ENCODE peak calls at places on chromosomes 4 and X, in ten cellular contexts. R is esophagus squamous epithelium; Q is amniotic epithelial cell; I is H9; D is OCI-M1; V is NCI-H1436; U is stimulated activated CD4-positive, alpha-beta T cell treated with anti-CD3 and anti-CD28 coated beads, Interleukin-2, amount 100 ng/mL, for 24 hours; Z is HEK293T; O is foreskin fibroblast; S is immature natural killer cell. N is an unnamed sample.

GRCh38 chr4:13399257-13399656 is 84.9 kb downstream of the RAB28 start:
- DNase-seq in V (no peak), U (no peak), I (no peak), O (no peak), Z (no peak), D (peak; percentile 37), R (no peak), Q (peak; percentile 68), S (no peak), N (no peak)

GRCh38 chr4:174757736-174758135 is 71.3 kb downstream of the GLRA3 start:
- DNase-seq in V (no peak), R (no peak), Z (no peak), I (peak; percentile 42), Q (no peak), D (no peak), O (no peak), U (no peak), S (no peak), N (no peak)

GRCh38 chr4:117466388-117466787 is 381.0 kb upstream of the TRAM1L1 start:
- DNase-seq in U (no peak), O (no peak), D (no peak), S (no peak), V (no peak), Q (no peak), R (no peak), I (peak; percentile 41), Z (no peak), N (no peak)

GRCh38 chrX:11755724-11756123 is 2.3 kb upstream of the MSL3 start:
- DNase-seq in S (no peak), I (no peak), R (no peak), Z (no peak), U (no peak), Q (no peak), D (no peak), O (no peak), V (no peak), N (no peak)

GRCh38 chr4:14607578-14607977 is 394.7 kb upstream of the CPEB2 start:
- DNase-seq in I (no peak), V (no peak), U (no peak), S (no peak), D (no peak), R (no peak), O (peak; percentile 2), Z (no peak), Q (peak; percentile 74), N (no peak)

GRCh38 chr4:120842046-120842445 is 80.5 kb downstream of the PRDM5 start:
- DNase-seq in V (no peak), D (peak; percentile 10), O (peak; percentile 62), Z (no peak), U (no peak), I (no peak), R (no peak), S (no peak), Q (peak; percentile 58), N (no peak)

GRCh38 chrX:136143714-136144113 is 3.6 kb upstream of the FHL1 start:
- DNase-seq in Q (no peak), Z (no peak), I (no peak), S (no peak), U (peak; percentile 17), O (no peak), R (no peak), V (no peak), D (no peak), N (no peak)

GRCh38 chrX:120750381-120750780 is 120.5 kb upstream of the C1GALT1C1 start:
- DNase-seq in S (no peak), R (no peak), Z (no peak), D (no peak), I (no peak), O (no peak), V (no peak), Q (no peak), U (no peak), N (no peak)

GRCh38 chrX:110514498-110514897 is 155.8 kb downstream of the RTL9 start:
- DNase-seq in Z (no peak), O (no peak), D (no peak), U (no peak), Q (no peak), R (no peak), S (no peak), V (no peak), I (no peak), N (no peak)

GRCh38 chr4:136920092-136920491 is 612.2 kb downstream of the PCDH18 start:
- DNase-seq in D (peak; percentile 16), Z (no peak), I (no peak), S (no peak), O (no peak), Q (no peak), V (no peak), U (no peak), R (no peak), N (no peak)

GRCh38 chrX:1564750-1565683 is 26.4 kb upstream of the AKAP17A start:
- DNase-seq in I (no peak), R (no peak), V (no peak), D (peak; percentile 45), O (no peak), Z (no peak), U (peak; percentile 15), S (no peak), Q (no peak), N (no peak)

GRCh38 chr4:140243345-140243753 is 89.4 kb upstream of the MAML3 start:
- DNase-seq in V (peak; percentile 61), Q (no peak), D (no peak), Z (no peak), I (no peak), R (no peak), O (no peak), S (no peak), U (no peak), N (no peak)

GRCh38 chr4:1008840-1009646 is 2.4 kb upstream of the FGFRL1 start:
- DNase-seq in I (peak; percentile 62), Q (no peak), D (peak; percentile 30), V (no peak), Z (no peak), O (no peak), R (no peak), S (peak; percentile 59), U (peak; percentile 40), N (peak; percentile 82)